ENCODE peak calls at places on chromosome 18, in eight cellular contexts. N, X, S, E, J, M, D and F are unnamed samples.

GRCh38 chr18:36688020-36688965 is 140.5 kb downstream of the TPGS2 start:
- DNase-seq in J (peak; percentile 48), D (peak; percentile 60), E (peak; percentile 49), S (peak; percentile 50), M (peak; percentile 70), X (no peak), N (peak; percentile 65), F (peak; percentile 37)

GRCh38 chr18:48797841-48798255 is 152.9 kb downstream of the SMAD7 start:
- DNase-seq in X (peak; percentile 52), D (no peak), M (no peak), N (no peak), J (no peak), S (no peak), E (no peak), F (no peak)

GRCh38 chr18:55592572-55592971 is 4.6 kb upstream of the TCF4 start:
- DNase-seq in X (no peak), M (no peak), D (no peak), N (no peak), J (no peak), E (no peak), S (no peak), F (no peak)

GRCh38 chr18:40413160-40413559 is 1541.9 kb upstream of the PIK3C3 start:
- DNase-seq in S (no peak), E (no peak), N (no peak), M (no peak), D (no peak), X (no peak), J (peak; percentile 0), F (no peak)

GRCh38 chr18:79323471-79323870 is 72.3 kb upstream of the NFATC1 start:
- DNase-seq in J (no peak), D (no peak), X (no peak), E (no peak), M (no peak), S (no peak), N (no peak), F (no peak)

GRCh38 chr18:331231-331771 is 63.5 kb upstream of the THOC1 start:
- DNase-seq in M (no peak), N (no peak), E (no peak), S (no peak), D (peak; percentile 13), J (no peak), X (no peak), F (no peak)

GRCh38 chr18:70415823-70416488 is 127.1 kb downstream of the SOCS6 start:
- DNase-seq in D (peak; percentile 67), S (no peak), E (no peak), J (no peak), M (no peak), N (peak; percentile 51), X (no peak), F (no peak)

GRCh38 chr18:40555914-40556313 is 1399.1 kb upstream of the PIK3C3 start:
- DNase-seq in J (no peak), D (no peak), M (no peak), X (no peak), N (no peak), S (no peak), E (no peak), F (no peak)

GRCh38 chr18:74796928-74797576 is 199.4 kb downstream of the ZNF407 start:
- DNase-seq in X (no peak), N (no peak), S (peak; percentile 36), D (peak; percentile 38), E (no peak), J (no peak), M (no peak), F (peak; percentile 76)

GRCh38 chr18:5282770-5283169 is 12.8 kb downstream of the ZBTB14 start:
- DNase-seq in N (no peak), S (no peak), E (no peak), M (no peak), J (no peak), X (no peak), D (no peak), F (no peak)

GRCh38 chr18:54086046-54086802 is 138.2 kb downstream of the MBD2 start:
- DNase-seq in M (no peak), E (no peak), J (no peak), N (no peak), D (no peak), X (no peak), S (no peak), F (no peak)
- H3K27ac ChIP-seq in M (no peak overlapping the region), E (no peak overlapping the region), J (no peak overlapping the region), N (no peak overlapping the region), D (no peak overlapping the region), X (no peak overlapping the region), S (no peak overlapping the region), F (no peak overlapping the region)

DNA sequence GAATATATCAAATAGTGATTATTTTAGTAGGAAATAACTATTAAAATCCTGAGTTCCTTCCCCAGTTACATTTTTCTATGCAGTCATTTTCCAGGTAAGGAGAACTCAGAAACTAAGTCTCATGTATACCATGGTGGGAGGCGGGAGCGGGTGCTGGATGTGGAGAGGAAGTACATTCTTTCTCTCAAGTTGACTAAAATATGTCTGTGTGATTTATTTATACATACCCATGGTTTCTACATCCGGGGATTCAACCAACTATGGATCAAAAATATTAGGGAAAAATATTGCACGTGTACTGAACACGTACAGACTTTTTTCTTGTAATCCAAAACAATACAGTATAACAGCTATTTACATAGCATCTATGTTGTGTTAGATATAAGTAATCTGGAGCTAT is 6.8 kb downstream of the ZCCHC2 start:
- DNase-seq in J (no peak), D (no peak), X (no peak), M (no peak), S (no peak), E (no peak), N (no peak), F (no peak)
- H3K27ac ChIP-seq in J (no peak overlapping the region), D (no peak overlapping the region), X (no peak overlapping the region), M (no peak overlapping the region), S (no peak overlapping the region), E (no peak overlapping the region), N (no peak overlapping the region), F (no peak overlapping the region)

GRCh38 chr18:13381907-13382682 is 163.5 kb downstream of the LDLRAD4 start:
- DNase-seq in S (no peak), N (peak; percentile 60), X (peak; percentile 69), J (peak; percentile 4), E (peak; percentile 43), D (no peak), M (peak; percentile 68), F (no peak)

GRCh38 chr18:13380671-13381070 is 162.1 kb downstream of the LDLRAD4 start:
- DNase-seq in X (no peak), M (no peak), N (no peak), S (no peak), D (no peak), E (no peak), J (no peak), F (no peak)

GRCh38 chr18:13379930-13380665 is 161.5 kb downstream of the LDLRAD4 start:
- DNase-seq in E (no peak), J (no peak), D (no peak), S (no peak), N (no peak), M (no peak), X (peak; percentile 58), F (no peak)

GRCh38 chr18:13382683-13382989 is 164.1 kb downstream of the LDLRAD4 start:
- DNase-seq in S (no peak), E (no peak), X (no peak), J (no peak), N (no peak), D (no peak), M (no peak), F (no peak)

GRCh38 chr18:13381331-13381730 is 162.8 kb downstream of the LDLRAD4 start:
- DNase-seq in S (no peak), X (no peak), E (no peak), N (no peak), M (no peak), D (no peak), J (no peak), F (no peak)
- H3K27ac ChIP-seq in S (no peak overlapping the region), X (peak overlapping the region; percentile 84), E (no peak overlapping the region), N (peak overlapping the region; percentile 74), M (no peak overlapping the region), D (no peak overlapping the region), J (no peak overlapping the region), F (peak overlapping the region; percentile 71)

DNA sequence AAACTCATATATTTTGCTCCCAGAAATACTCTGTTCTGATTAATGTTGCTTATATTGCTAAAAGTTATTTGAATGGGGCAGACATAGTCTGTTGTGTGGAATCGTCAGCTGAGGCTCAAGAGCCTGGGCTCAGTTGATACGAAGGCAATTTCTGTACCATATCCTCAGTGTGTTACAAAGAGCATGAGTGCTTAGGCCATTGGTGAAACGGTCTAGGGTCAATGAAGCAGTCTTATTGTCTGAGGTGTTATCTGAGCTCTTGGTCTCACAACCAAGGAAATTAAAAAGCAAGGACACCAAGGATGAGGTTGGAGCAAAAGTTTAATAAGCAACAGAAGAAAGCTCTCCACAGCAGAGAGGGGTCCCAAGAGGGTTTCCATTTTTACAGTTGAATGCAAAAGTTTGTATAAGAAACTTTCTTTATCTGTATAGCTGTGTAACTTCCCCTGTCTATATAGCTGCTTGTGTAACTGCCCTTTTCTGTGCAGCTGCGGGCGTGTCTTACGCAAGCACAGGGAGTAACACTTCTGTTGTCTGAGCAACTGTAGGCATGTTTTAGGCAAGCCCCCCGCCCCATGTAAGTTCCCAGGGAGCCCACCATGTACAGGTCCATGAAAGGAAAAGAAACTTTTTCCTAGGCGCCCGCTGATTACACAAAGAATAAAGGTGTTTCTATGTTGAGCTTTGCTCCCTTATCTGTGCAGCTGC is 40.6 kb upstream of the DSC1 start:
- DNase-seq in S (no peak), N (peak; percentile 39), X (peak; percentile 16), M (no peak), D (no peak), E (no peak), J (no peak), F (peak; percentile 44)
- H3K27ac ChIP-seq in S (no peak overlapping the region), N (no peak overlapping the region), X (peak overlapping the region; percentile 26), M (no peak overlapping the region), D (no peak overlapping the region), E (no peak overlapping the region), J (no peak overlapping the region), F (no peak overlapping the region)

GRCh38 chr18:23701544-23702064 is 12.4 kb downstream of the LAMA3 start:
- DNase-seq in J (no peak), N (no peak), S (no peak), D (no peak), X (no peak), E (no peak), M (no peak), F (no peak)
- H3K27ac ChIP-seq in J (no peak overlapping the region), N (no peak overlapping the region), S (no peak overlapping the region), D (no peak overlapping the region), X (no peak overlapping the region), E (no peak overlapping the region), M (no peak overlapping the region), F (no peak overlapping the region)

GRCh38 chr18:61335737-61336555 is 2.7 kb downstream of the CDH20 start:
- DNase-seq in M (no peak), E (no peak), X (no peak), N (no peak), D (no peak), J (no peak), S (no peak), F (no peak)
- H3K27ac ChIP-seq in M (no peak overlapping the region), E (no peak overlapping the region), X (no peak overlapping the region), N (no peak overlapping the region), D (no peak overlapping the region), J (no peak overlapping the region), S (no peak overlapping the region), F (no peak overlapping the region)

DNA sequence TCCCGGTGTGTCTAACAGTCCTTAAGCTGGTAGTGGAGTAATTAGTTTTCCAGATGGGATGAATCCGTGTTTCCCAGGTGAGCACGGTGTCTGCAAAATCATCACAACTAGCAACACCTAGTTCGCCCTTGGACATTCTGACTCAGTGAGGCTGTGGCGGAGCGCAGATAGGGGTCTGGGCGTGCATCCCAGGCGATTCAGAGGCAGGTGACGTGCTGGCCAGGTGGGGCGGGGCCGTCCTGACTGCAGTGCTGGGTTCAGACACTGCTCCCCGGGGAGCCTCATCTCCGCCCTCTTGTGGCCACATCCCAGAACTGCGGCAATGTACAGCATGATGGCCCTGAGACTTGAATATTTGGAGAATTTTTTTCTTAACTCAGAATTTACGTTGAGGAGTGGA is 149.4 kb downstream of the MBP start:
- DNase-seq in N (peak; percentile 96), E (peak; percentile 86), D (peak; percentile 87), J (peak; percentile 73), S (peak; percentile 70), X (peak; percentile 85), M (peak; percentile 84), F (peak; percentile 91)
- H3K27ac ChIP-seq in N (no peak overlapping the region), E (no peak overlapping the region), D (no peak overlapping the region), J (no peak overlapping the region), S (no peak overlapping the region), X (no peak overlapping the region), M (no peak overlapping the region), F (no peak overlapping the region)